ENCODE peak calls at places on chromosomes 12 and 14, in five cellular contexts. C is AG04450, M is A549, D is kidney epithelial cell, Q is RWPE2. G is an unnamed sample.

GRCh38 chr12:40622246-40622838 is 69.9 kb upstream of the CNTN1 start:
- DNase-seq in Q (no peak), M (peak), D (peak), C (no peak), G (peak)

GRCh38 chr12:48961331-48961730 is 4.0 kb upstream of the ARF3 start:
- DNase-seq in Q (no peak), M (no peak), C (no peak), D (no peak), G (no peak)

GRCh38 chr14:93959239-93960107 is 16.9 kb downstream of the ASB2 start:
- DNase-seq in M (peak), C (peak), Q (peak), D (peak), G (peak)

GRCh38 chr12:108190529-108190928 is 61.4 kb downstream of the WSCD2 start:
- DNase-seq in Q (no peak), M (no peak), C (no peak), D (no peak), G (no peak)

GRCh38 chr14:47365248-47365647 is 310.2 kb downstream of the MDGA2 start:
- DNase-seq in M (no peak), Q (no peak), C (no peak), D (no peak), G (no peak)

GRCh38 chr14:66508846-66509621 is 1.1 kb downstream of the GPHN start:
- DNase-seq in D (no peak), Q (peak), M (peak), C (no peak), G (peak)

GRCh38 chr12:128385736-128386135 is 118.8 kb downstream of the TMEM132C start:
- DNase-seq in D (no peak), M (no peak), Q (no peak), C (no peak), G (no peak)

GRCh38 chr14:90499908-90500664 is 103.3 kb downstream of the CALM1 start:
- DNase-seq in C (no peak), M (no peak), D (no peak), Q (peak), G (no peak)

GRCh38 chr12:1553987-1554982 is 40.1 kb downstream of the FBXL14 start:
- DNase-seq in M (no peak), Q (no peak), D (no peak), C (no peak), G (no peak)

GRCh38 chr14:65949711-65950516 is 536.3 kb upstream of the CCDC196 start:
- DNase-seq in C (no peak), M (no peak), Q (peak), D (peak), G (peak)

GRCh38 chr14:61839452-61839851 is 77.2 kb downstream of the SNAPC1 start:
- DNase-seq in M (no peak), Q (no peak), D (no peak), C (no peak), G (peak)

GRCh38 chr14:52222901-52223300 is 44.6 kb upstream of the PTGDR start:
- DNase-seq in M (no peak), Q (no peak), D (no peak), C (no peak), G (no peak)

GRCh38 chr14:52121441-52121840 is 52.6 kb upstream of the NID2 start:
- DNase-seq in M (no peak), Q (no peak), D (no peak), C (no peak), G (no peak)

GRCh38 chr12:124487065-124487833 is 80.2 kb downstream of the NCOR2 start:
- DNase-seq in D (no peak), C (no peak), Q (no peak), M (no peak), G (no peak)

GRCh38 chr12:75960086-75960910 is 71.3 kb downstream of the PHLDA1 start:
- DNase-seq in Q (no peak), M (no peak), C (no peak), D (no peak), G (peak)

GRCh38 chr14:64195194-64195593 is 99.0 kb downstream of the ESR2 start:
- DNase-seq in D (no peak), C (no peak), Q (no peak), M (no peak), G (peak)

GRCh38 chr12:66048843-66049537 is 81.6 kb downstream of the LLPH start:
- DNase-seq in Q (no peak), C (no peak), D (no peak), M (no peak), G (peak)

GRCh38 chr12:114848661-114849060 is 164.7 kb upstream of the TBX3 start:
- DNase-seq in Q (no peak), C (peak), D (no peak), M (no peak), G (peak)

GRCh38 chr14:96194262-96194656 is 10.4 kb upstream of the BDKRB2 start:
- DNase-seq in D (no peak), M (no peak), Q (no peak), C (no peak), G (no peak)

GRCh38 chr12:117114784-117115183 is 15.6 kb upstream of the TESC start:
- DNase-seq in C (no peak), D (no peak), M (no peak), Q (no peak), G (no peak)

GRCh38 chr14:104955396-104955770 is 22.8 kb downstream of the AHNAK2 start:
- DNase-seq in D (no peak), Q (peak), M (no peak), C (no peak), G (no peak)

GRCh38 chr12:65389436-65389835 is 111.0 kb downstream of the MSRB3 start:
- DNase-seq in Q (no peak), D (no peak), C (no peak), M (no peak), G (no peak)

GRCh38 chr14:95562892-95563685 is 28.2 kb downstream of the GLRX5 start:
- DNase-seq in C (no peak), Q (no peak), D (no peak), M (no peak), G (peak)

GRCh38 chr14:79596531-79596930 is 614.8 kb downstream of the DIO2 start:
- DNase-seq in M (no peak), Q (no peak), D (no peak), C (peak), G (peak)

GRCh38 chr12:56104815-56105476 is 587 bp downstream of the PA2G4 start:
- DNase-seq in Q (peak), M (no peak), C (no peak), D (no peak), G (peak)

GRCh38 chr12:44976246-44976645 is 74.7 kb downstream of the DBX2 start:
- DNase-seq in D (no peak), Q (no peak), M (no peak), C (no peak), G (no peak)

GRCh38 chr12:57451233-57451778 is 3.8 kb upstream of the INHBE start:
- DNase-seq in C (no peak), D (no peak), M (no peak), Q (no peak), G (no peak)

GRCh38 chr12:117042171-117042809 is 56.9 kb downstream of the TESC start:
- DNase-seq in Q (no peak), M (peak), D (no peak), C (no peak), G (no peak)

GRCh38 chr14:51962678-51963077 is 26.7 kb upstream of the RTRAF start:
- DNase-seq in Q (no peak), D (no peak), C (no peak), M (no peak), G (peak)

GRCh38 chr12:126667340-126667739 is 1599.6 kb upstream of the TMEM132C start:
- DNase-seq in Q (peak), M (no peak), D (peak), C (no peak), G (peak)

GRCh38 chr12:78802593-78802992 is 62.0 kb upstream of the SYT1 start:
- DNase-seq in M (peak), C (peak), Q (no peak), D (peak), G (peak)

GRCh38 chr14:22040781-22041125 is 367.1 kb upstream of the OR4E1 start:
- DNase-seq in Q (no peak), M (no peak), D (no peak), C (no peak), G (no peak)

GRCh38 chr12:131010376-131011131 is 56.8 kb downstream of the ADGRD1 start:
- DNase-seq in C (no peak), Q (peak), M (no peak), D (no peak), G (no peak)

GRCh38 chr12:57461326-57461903 is 1.8 kb downstream of the GLI1 start:
- DNase-seq in Q (no peak), C (no peak), D (no peak), M (peak), G (peak)

GRCh38 chr12:14239935-14240872 is 125.3 kb upstream of the ATF7IP start:
- DNase-seq in C (no peak), D (no peak), M (no peak), Q (no peak), G (no peak)

DNA sequence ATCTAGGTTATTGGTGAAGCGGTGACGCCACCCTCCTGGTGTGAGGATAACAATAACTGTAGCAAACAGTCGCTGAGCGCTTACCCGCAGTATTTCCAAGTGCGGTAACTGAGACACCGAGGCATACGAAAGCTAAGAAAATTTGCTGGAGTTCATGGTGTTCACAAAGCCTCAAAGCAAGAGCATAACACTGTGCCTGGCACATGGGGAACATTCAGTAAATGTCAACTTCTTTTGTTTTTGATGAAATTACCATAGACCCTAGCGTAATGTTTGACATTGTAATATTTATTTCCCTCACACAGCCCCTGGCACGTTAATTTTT is 767 bp downstream of the YEATS4 start:
- DNase-seq in D (no peak), C (no peak), M (no peak), Q (no peak), G (no peak)
- H3K4me3 ChIP-seq in D (peak), C (peak), M (peak), Q (peak), G (peak)

GRCh38 chr12:15932975-15933374 is 21.8 kb downstream of the DERA start:
- DNase-seq in M (no peak), Q (no peak), C (no peak), D (no peak), G (no peak)

GRCh38 chr12:15928870-15929571 is 17.9 kb downstream of the DERA start:
- DNase-seq in C (no peak), D (no peak), Q (no peak), M (no peak), G (no peak)

GRCh38 chr12:15931590-15932053 is 20.5 kb downstream of the DERA start:
- DNase-seq in D (no peak), Q (no peak), C (no peak), M (no peak), G (peak)

GRCh38 chr12:15924956-15925355 is 13.8 kb downstream of the DERA start:
- DNase-seq in C (no peak), D (no peak), Q (no peak), M (no peak), G (no peak)

DNA sequence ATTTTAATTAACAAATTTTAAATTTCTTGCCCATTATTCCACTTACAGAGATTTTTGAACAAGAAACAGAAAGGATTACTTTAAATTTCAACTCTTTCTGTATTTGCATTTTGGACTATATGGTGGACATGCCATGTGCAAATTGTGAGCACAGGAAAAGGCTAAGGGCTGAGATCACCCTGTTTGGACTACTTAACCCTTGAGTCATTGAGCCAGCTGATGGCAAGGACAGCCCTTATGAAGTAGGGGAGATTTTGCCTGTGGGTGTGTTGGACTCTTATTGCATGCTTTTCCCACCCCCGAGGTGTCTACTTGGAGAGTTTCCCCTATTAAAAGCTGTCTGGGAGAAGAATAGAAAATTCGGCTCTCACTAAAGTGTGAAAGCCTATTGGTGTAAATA is 17.2 kb downstream of the DERA start:
- DNase-seq in D (peak), Q (no peak), M (no peak), C (peak), G (peak)
- H3K4me3 ChIP-seq in D (no peak), Q (no peak), M (no peak), C (no peak), G (no peak)

GRCh38 chr14:75249251-75249957 is 29.2 kb upstream of the FOS start:
- DNase-seq in D (no peak), M (no peak), C (no peak), Q (no peak), G (peak)

GRCh38 chr14:75252254-75252837 is 26.3 kb upstream of the FOS start:
- DNase-seq in C (no peak), Q (peak), M (no peak), D (no peak), G (no peak)

GRCh38 chr14:75247939-75248338 is 30.7 kb upstream of the FOS start:
- DNase-seq in M (no peak), D (no peak), C (no peak), Q (no peak), G (no peak)

GRCh38 chr14:75250800-75251199 is 27.8 kb upstream of the FOS start:
- DNase-seq in D (no peak), C (no peak), Q (no peak), M (no peak), G (no peak)

DNA sequence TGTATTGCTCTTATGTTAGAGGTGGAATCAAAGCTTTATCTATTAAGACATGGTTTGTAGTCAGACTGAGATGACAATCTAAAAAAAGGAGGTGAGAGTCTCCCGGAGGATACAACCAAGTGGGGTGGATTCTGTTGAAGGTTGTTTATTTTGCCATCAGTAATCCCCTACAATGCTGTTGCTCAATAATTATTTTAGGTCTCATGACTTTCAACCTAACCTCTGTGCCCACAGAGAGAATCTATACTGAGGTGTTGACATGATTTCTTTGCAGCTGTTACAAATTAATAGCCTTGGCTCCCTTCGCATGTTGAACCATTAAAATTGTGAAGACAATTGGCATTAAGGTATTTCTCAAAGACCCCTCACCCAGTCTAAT is 28.7 kb upstream of the FOS start:
- DNase-seq in D (no peak), Q (no peak), M (no peak), C (no peak), G (no peak)
- H3K4me3 ChIP-seq in D (no peak), Q (no peak), M (no peak), C (no peak), G (no peak)

GRCh38 chr12:67070604-67071003 is 198.6 kb upstream of the CAND1 start:
- DNase-seq in C (no peak), D (no peak), M (no peak), Q (no peak), G (no peak)
- H3K4me3 ChIP-seq in C (no peak), D (no peak), M (no peak), Q (no peak), G (no peak)

G was measured in choroid plexus epithelial cell.